ENCODE peak calls at places on chromosomes 7 and 10, in seven cellular contexts. Q, W, D, A, R, Y and O are unnamed samples.

GRCh38 chr7:30366606-30367005 is 82.2 kb downstream of the ZNRF2 start:
- DNase-seq in Q (no peak), A (no peak), W (no peak), D (no peak), R (no peak), Y (no peak), O (no peak)

GRCh38 chr7:103632972-103633371 is 187.0 kb upstream of the SLC26A5 start:
- DNase-seq in Y (no peak), A (no peak), R (no peak), Q (no peak), W (no peak), D (no peak), O (no peak)

GRCh38 chr10:78331391-78331922 is 297.8 kb downstream of the RPS24 start:
- DNase-seq in W (no peak), D (no peak), Y (no peak), R (peak), Q (no peak), A (no peak), O (no peak)

GRCh38 chr10:97991875-97992274 is 38.5 kb downstream of the CRTAC1 start:
- DNase-seq in Y (no peak), Q (peak), R (peak), A (no peak), D (no peak), W (no peak), O (peak)

GRCh38 chr7:33981221-33981620 is 75.9 kb downstream of the BMPER start:
- DNase-seq in Y (no peak), Q (no peak), W (no peak), R (no peak), D (no peak), A (no peak), O (no peak)

GRCh38 chr7:44280993-44281721 is 44.2 kb downstream of the CAMK2B start:
- DNase-seq in W (no peak), A (no peak), R (peak), D (no peak), Y (no peak), Q (no peak), O (no peak)

GRCh38 chr10:77400041-77400440 is 237.6 kb downstream of the KCNMA1 start:
- DNase-seq in Q (no peak), Y (no peak), A (no peak), R (no peak), D (no peak), W (no peak), O (no peak)

GRCh38 chr7:42914009-42914725 is 2.3 kb upstream of the C7orf25 start:
- DNase-seq in W (no peak), D (peak), Q (no peak), R (no peak), Y (no peak), A (no peak), O (no peak)

GRCh38 chr7:148472406-148472805 is 118.2 kb upstream of the C7orf33 start:
- DNase-seq in A (no peak), D (no peak), Q (no peak), Y (no peak), W (no peak), R (no peak), O (no peak)